ENCODE peak calls at places on chromosomes 13 and 19, in four cellular contexts. P is K562, W is fibroblast of lung, J is mesendoderm. C is an unnamed sample.
A peak's percentile ranks its signal among the peaks of the same experiment; 100 is the strongest.

GRCh38 chr13:101942038-101942437 is 459.8 kb downstream of the FGF14 start:
- DNase-seq in P (no peak), J (peak; percentile 71), W (peak; percentile 59), C (peak; percentile 31)

GRCh38 chr19:45340899-45341453 is 426 bp downstream of the KLC3 start:
- DNase-seq in P (no peak), W (peak; percentile 15), J (peak; percentile 24), C (no peak)

GRCh38 chr13:50678464-50679162 is 164.9 kb downstream of the DLEU7 start:
- DNase-seq in P (no peak), W (peak; percentile 39), J (no peak), C (no peak)

GRCh38 chr19:10855879-10856522 is 7.8 kb downstream of the C19orf38 start:
- DNase-seq in J (peak; percentile 51), P (no peak), W (no peak), C (peak; percentile 55)

GRCh38 chr19:33446918-33447293 is 73.4 kb downstream of the CEBPG start:
- DNase-seq in J (no peak), P (no peak), W (no peak), C (no peak)

GRCh38 chr19:39820696-39821095 is 13.3 kb downstream of the DYRK1B start:
- DNase-seq in J (no peak), P (no peak), W (no peak), C (no peak)

GRCh38 chr13:54449922-54450321 is 1421.3 kb downstream of the OLFM4 start:
- DNase-seq in J (peak; percentile 23), W (no peak), P (no peak), C (no peak)

GRCh38 chr19:5498817-5499535 is 43.8 kb downstream of the ZNRF4 start:
- DNase-seq in W (no peak), J (peak; percentile 76), P (no peak), C (no peak)

GRCh38 chr13:60583911-60584753 is 187.1 kb downstream of the TDRD3 start:
- DNase-seq in W (peak; percentile 58), P (peak; percentile 12), J (peak; percentile 83), C (no peak)

GRCh38 chr13:41974262-41974900 is 13.5 kb upstream of the VWA8 start:
- DNase-seq in W (no peak), J (no peak), P (no peak), C (no peak)

GRCh38 chr19:29845576-29846176 is 33.9 kb downstream of the CCNE1 start:
- DNase-seq in P (peak; percentile 33), J (peak; percentile 45), W (no peak), C (no peak)

GRCh38 chr13:74200081-74200480 is 65.9 kb upstream of the KLF12 start:
- DNase-seq in P (no peak), W (no peak), J (peak; percentile 23), C (no peak)

GRCh38 chr19:8147579-8147978 is 1.8 kb downstream of the FBN3 start:
- DNase-seq in W (no peak), J (no peak), P (no peak), C (no peak)

GRCh38 chr13:108302279-108302678 is 32.8 kb downstream of the TNFSF13B start:
- DNase-seq in W (no peak), J (peak; percentile 77), P (no peak), C (no peak)

GRCh38 chr13:63690672-63691071 is 2275.0 kb upstream of the PCDH20 start:
- DNase-seq in P (no peak), W (no peak), J (no peak), C (no peak)

GRCh38 chr13:106103779-106104178 is 431.7 kb downstream of the EFNB2 start:
- DNase-seq in J (peak; percentile 77), P (no peak), W (no peak), C (no peak)

GRCh38 chr19:4866595-4867424 is 657 bp downstream of the PLIN3 start:
- DNase-seq in J (peak; percentile 58), W (peak; percentile 44), P (peak; percentile 74), C (peak; percentile 83)

GRCh38 chr13:106100261-106100919 is 435.1 kb downstream of the EFNB2 start:
- DNase-seq in P (no peak), J (peak; percentile 97), W (no peak), C (peak; percentile 26)

DNA sequence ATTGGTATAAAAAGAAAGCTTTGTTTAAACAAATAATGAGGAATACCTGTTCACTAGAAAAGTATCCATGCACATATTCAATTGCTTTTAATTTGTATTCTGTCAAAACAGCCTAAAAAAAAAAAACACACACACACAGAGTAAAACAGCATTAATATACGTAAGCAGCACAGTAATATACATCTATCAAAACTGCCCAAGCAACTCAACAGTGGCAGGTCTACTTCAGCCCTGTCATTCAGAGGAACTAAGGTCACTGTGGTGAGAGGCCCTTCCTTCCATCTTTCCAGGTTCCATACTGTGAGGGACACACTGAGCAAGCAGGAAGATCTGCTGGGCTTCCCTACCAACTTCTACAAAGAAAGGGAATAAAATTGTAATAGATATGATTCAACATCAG is 3.8 kb downstream of the PROSER1 start:
- DNase-seq in J (no peak), W (no peak), P (no peak), C (no peak)
- H3K79me2 ChIP-seq in J (peaks cover 48% of the 10 kb centered on the region), W (peaks cover 52% of the 10 kb centered on the region), P (peaks cover 79% of the 10 kb centered on the region), C (peaks cover 97% of the 10 kb centered on the region)

GRCh38 chr19:23392706-23393105 is 2.6 kb downstream of the ZNF91 start:
- DNase-seq in W (no peak), P (no peak), J (peak; percentile 90), C (no peak)
- H3K79me2 ChIP-seq in W (peaks cover 43% of the 10 kb centered on the region), P (peaks cover 3% of the 10 kb centered on the region), J (peaks cover 44% of the 10 kb centered on the region), C (peaks cover 81% of the 10 kb centered on the region)

GRCh38 chr19:38676023-38676877 is 28.8 kb downstream of the ACTN4 start:
- DNase-seq in P (peak; percentile 62), W (peak; percentile 56), J (no peak), C (no peak)
- H3K79me2 ChIP-seq in P (peaks cover 90% of the 10 kb centered on the region), W (peaks cover 90% of the 10 kb centered on the region), J (peaks cover 86% of the 10 kb centered on the region), C (peaks cover 86% of the 10 kb centered on the region)

GRCh38 chr19:21595185-21595584 is 89.8 kb downstream of the ZNF429 start:
- DNase-seq in P (no peak), W (no peak), J (no peak), C (no peak)

GRCh38 chr19:21588202-21588601 is 82.8 kb downstream of the ZNF429 start:
- DNase-seq in P (no peak), W (no peak), J (no peak), C (no peak)

GRCh38 chr19:21590868-21591267 is 85.5 kb downstream of the ZNF429 start:
- DNase-seq in P (no peak), W (no peak), J (no peak), C (no peak)

GRCh38 chr19:21593008-21593427 is 87.6 kb downstream of the ZNF429 start:
- DNase-seq in J (no peak), W (no peak), P (peak; percentile 22), C (no peak)

GRCh38 chr19:21593934-21594844 is 88.8 kb downstream of the ZNF429 start:
- DNase-seq in P (peak; percentile 39), J (no peak), W (no peak), C (no peak)
- H3K79me2 ChIP-seq in P (no peaks in the 10 kb centered on the region), J (no peaks in the 10 kb centered on the region), W (no peaks in the 10 kb centered on the region), C (peaks cover 3% of the 10 kb centered on the region)

GRCh38 chr19:19212866-19213265 is 1.1 kb downstream of the NCAN start:
- DNase-seq in W (no peak), J (no peak), P (no peak), C (no peak)
- H3K79me2 ChIP-seq in W (no peaks in the 10 kb centered on the region), J (no peaks in the 10 kb centered on the region), P (no peaks in the 10 kb centered on the region), C (no peaks in the 10 kb centered on the region)

GRCh38 chr19:3135961-3136683 is at the start of gene GNA15:
- DNase-seq in W (no peak), P (peak; percentile 13), J (no peak), C (peak; percentile 85)
- H3K79me2 ChIP-seq in W (no peaks in the 10 kb centered on the region), P (no peaks in the 10 kb centered on the region), J (no peaks in the 10 kb centered on the region), C (peaks cover 75% of the 10 kb centered on the region)

DNA sequence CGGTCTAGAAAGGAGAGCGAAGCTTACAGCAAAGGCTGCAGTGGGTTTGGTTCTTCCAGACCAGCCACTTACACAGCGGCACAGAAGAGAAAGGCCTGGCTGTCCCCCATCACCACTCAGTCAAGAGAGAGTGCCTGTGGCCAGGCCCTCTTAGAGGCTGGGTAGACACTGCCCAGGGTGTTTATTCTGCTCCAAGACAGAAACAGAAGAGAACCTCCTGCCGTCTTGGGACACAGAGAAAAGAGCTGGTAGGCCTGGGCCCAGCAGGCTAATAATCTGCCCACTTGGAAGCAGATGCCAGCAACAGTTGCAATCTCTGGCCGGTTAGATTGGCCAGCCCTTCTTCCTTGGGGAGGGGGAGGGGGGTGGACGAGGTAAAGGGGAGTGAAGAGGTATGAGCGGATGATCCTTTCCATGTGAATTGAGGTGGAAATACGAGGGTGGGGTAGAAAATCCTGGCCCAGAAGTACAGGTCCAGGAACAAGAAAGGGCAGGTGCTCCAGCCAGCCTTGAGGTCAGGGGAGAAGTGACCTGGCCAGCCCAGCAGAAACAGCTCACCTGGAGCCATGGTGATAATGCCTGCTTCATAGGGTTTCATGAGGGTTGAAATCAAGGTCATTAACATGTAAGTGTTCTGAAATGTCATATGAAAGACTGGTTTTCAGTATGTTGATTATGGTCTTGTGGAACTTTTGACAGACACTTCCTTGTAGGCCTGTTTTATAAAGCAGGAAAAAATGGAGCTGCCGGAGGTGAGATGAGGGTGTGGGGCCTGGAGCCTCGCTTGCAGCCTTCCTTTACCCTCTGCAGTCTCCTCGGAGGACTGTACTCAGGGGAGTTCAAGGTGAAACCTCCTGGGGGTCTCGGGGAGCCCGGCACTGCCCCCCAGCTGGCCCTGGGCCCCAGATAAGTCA is 116.9 kb downstream of the SIPA1L3 start:
- DNase-seq in J (no peak), W (no peak), P (no peak), C (no peak)
- H3K79me2 ChIP-seq in J (no peaks in the 10 kb centered on the region), W (no peaks in the 10 kb centered on the region), P (no peaks in the 10 kb centered on the region), C (no peaks in the 10 kb centered on the region)

DNA sequence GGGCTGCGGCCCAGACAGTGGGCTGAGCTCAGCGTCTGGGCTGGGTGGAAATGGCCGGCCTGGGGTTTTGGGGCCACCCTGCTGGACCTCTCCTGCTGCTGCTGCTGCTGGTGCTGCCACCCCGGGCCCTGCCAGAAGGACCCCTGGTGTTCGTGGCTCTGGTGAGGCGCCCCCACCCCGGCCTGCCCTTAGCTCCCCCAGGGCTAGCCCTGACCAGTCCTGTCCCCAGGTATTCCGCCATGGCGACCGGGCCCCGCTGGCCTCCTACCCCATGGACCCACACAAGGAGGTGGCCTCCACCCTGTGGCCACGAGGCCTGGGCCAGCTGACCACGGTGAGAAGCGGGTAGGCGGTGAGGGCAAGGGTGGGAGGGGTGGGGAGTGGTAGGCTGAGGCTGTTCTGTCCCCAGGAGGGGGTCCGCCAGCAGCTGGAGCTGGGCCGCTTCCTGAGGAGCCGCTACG is at the start of gene ACP4:
- DNase-seq in J (no peak), P (no peak), W (no peak), C (no peak)
- H3K79me2 ChIP-seq in J (no peaks in the 10 kb centered on the region), P (no peaks in the 10 kb centered on the region), W (no peaks in the 10 kb centered on the region), C (no peaks in the 10 kb centered on the region)

DNA sequence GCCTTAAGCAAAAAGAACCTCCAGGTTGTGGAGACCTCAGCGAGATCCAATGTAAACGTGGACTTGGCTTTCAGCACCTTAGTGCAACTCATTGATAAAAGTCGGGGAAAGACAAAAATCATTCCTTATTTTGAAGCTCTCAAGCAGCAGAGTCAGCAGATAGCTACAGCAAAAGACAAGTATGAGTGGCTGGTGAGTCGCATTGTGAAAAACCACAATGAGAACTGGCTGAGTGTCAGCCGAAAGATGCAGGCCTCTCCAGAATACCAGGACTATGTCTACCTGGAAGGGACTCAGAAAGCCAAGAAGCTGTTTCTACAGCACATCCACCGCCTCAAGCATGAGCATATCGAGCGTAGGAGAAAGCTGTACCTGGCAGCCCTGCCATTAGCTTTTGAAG is 58.5 kb downstream of the ARHGAP35 start:
- DNase-seq in P (no peak), W (peak; percentile 31), J (no peak), C (no peak)
- H3K79me2 ChIP-seq in P (peaks cover 52% of the 10 kb centered on the region), W (peaks cover 58% of the 10 kb centered on the region), J (peaks cover 31% of the 10 kb centered on the region), C (peaks cover 93% of the 10 kb centered on the region)

DNA sequence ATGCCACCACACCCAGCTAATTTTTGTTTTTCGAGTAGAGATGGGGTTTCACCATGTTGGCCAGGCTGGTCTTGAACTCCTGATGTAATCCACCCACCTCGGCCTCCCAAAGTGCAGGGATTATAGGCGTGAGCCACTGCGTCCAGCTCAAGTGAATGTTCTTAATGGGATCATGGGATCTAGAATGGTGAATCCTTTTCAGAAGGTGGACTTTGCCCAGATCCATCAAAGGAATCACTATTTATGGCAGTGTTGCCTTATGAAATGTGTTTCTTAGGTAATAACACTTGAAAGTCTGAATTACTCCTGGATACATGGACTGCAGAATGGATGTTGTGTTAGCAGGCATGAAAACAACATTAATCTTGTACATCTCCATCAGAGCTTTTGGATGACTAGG is 20.3 kb downstream of the ARHGAP35 start:
- DNase-seq in W (no peak), J (no peak), P (no peak), C (no peak)
- H3K79me2 ChIP-seq in W (peaks cover 47% of the 10 kb centered on the region), J (peaks cover 13% of the 10 kb centered on the region), P (peaks cover 25% of the 10 kb centered on the region), C (peaks cover 92% of the 10 kb centered on the region)